ENCODE peak calls at places on chromosomes 11 and 22, in seven cellular contexts. D is prostate gland, T is fibroblast of mammary gland, R is WERI-Rb-1, N is left ventricle myocardium inferior, U is tibial nerve, G is IMR-90. W is an unnamed sample.

GRCh38 chr22:48753381-48753730 is 1074.3 kb downstream of the BRD1 start:
- DNase-seq in U (no peak), D (peak; percentile 2), G (no peak), R (no peak), T (no peak), N (no peak), W (no peak)

GRCh38 chr22:19797631-19798319 is 37.2 kb downstream of the TBX1 start:
- DNase-seq in T (no peak), G (no peak), D (no peak), U (no peak), N (no peak), R (no peak), W (no peak)

GRCh38 chr11:126485021-126485781 is 129.7 kb downstream of the ST3GAL4 start:
- DNase-seq in G (peak; percentile 81), N (no peak), D (no peak), T (peak; percentile 49), U (no peak), R (no peak), W (peak; percentile 49)

GRCh38 chr22:48444320-48445112 is 1383.2 kb downstream of the BRD1 start:
- DNase-seq in N (no peak), R (no peak), T (no peak), D (no peak), U (no peak), G (no peak), W (no peak)

GRCh38 chr22:50641696-50642607 is 14.0 kb upstream of the ARSA start:
- DNase-seq in U (no peak), T (peak; percentile 29), D (no peak), G (peak; percentile 32), N (no peak), R (no peak), W (peak; percentile 74)

GRCh38 chr11:126423154-126423553 is 67.7 kb downstream of the ST3GAL4 start:
- DNase-seq in N (no peak), D (no peak), U (no peak), T (no peak), G (no peak), R (no peak), W (no peak)

GRCh38 chr22:30754521-30754920 is 59.8 kb downstream of the OSBP2 start:
- DNase-seq in N (no peak), T (no peak), G (no peak), R (no peak), U (no peak), D (no peak), W (no peak)

GRCh38 chr11:73314121-73314948 is 6.3 kb downstream of the ARHGEF17 start:
- DNase-seq in D (no peak), G (peak; percentile 72), N (peak; percentile 49), R (no peak), T (peak; percentile 43), U (no peak), W (peak; percentile 95)

GRCh38 chr11:19879309-19880087 is 166.9 kb downstream of the NAV2 start:
- DNase-seq in N (peak; percentile 39), D (peak; percentile 84), T (no peak), G (no peak), R (no peak), U (no peak), W (no peak)

GRCh38 chr22:22245256-22245909 is 797 bp downstream of the VPREB1 start:
- DNase-seq in D (no peak), U (no peak), N (no peak), G (no peak), T (no peak), R (no peak), W (no peak)

GRCh38 chr11:66151273-66151672 is 81.2 kb downstream of the PACS1 start:
- DNase-seq in D (no peak), G (no peak), R (peak; percentile 61), T (no peak), N (no peak), U (no peak), W (peak; percentile 30)

GRCh38 chr11:69909561-69910518 is 90.6 kb upstream of the FGF3 start:
- DNase-seq in G (no peak), U (no peak), R (no peak), N (no peak), T (no peak), D (no peak), W (peak; percentile 46)
- TF ChIP-seq CTCF in G (peak; percentile 50), U (peak; percentile 32), R (peak; percentile 81), N (peak; percentile 71), T (peak; percentile 42), D (peak; percentile 48), W (peak; percentile 72)

DNA sequence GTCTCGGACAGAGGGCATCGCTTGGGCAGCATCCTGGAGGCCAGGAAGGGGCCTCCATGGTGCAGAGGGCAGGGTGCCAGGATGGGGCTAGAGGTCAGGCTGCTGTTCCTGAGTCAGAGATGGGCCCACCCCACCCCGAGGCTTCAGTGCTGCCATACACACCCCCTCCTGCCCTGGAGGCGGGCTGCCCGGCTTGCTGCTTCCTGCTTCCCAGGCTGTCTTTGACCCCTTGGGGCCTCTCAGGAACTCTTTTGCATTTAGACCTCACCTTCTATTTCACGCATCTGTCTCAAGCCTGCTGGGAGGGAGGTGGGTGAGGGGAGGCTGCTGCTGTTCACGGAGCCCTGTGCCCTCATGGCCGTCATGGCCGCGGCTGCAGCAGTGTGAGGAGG is 6.6 kb upstream of the GRAMD4 start:
- DNase-seq in G (no peak), N (no peak), U (no peak), R (no peak), T (peak; percentile 19), D (no peak), W (peak; percentile 27)
- H3K4me3 ChIP-seq in G (no peak overlapping the region), N (peak overlapping the region; percentile 25), U (no peak overlapping the region), R (no peak overlapping the region), T (no peak overlapping the region), D (no peak overlapping the region), W (no peak overlapping the region)

GRCh38 chr11:45961841-45962240 is 39.4 kb downstream of the LARGE2 start:
- DNase-seq in U (no peak), G (no peak), R (no peak), D (no peak), N (no peak), T (no peak), W (no peak)

GRCh38 chr11:45959851-45960250 is 37.4 kb downstream of the LARGE2 start:
- DNase-seq in N (no peak), T (peak; percentile 80), D (no peak), G (no peak), R (no peak), U (no peak), W (no peak)

GRCh38 chr11:45960387-45961110 is 38.1 kb downstream of the LARGE2 start:
- DNase-seq in D (no peak), R (no peak), G (no peak), T (peak; percentile 39), N (no peak), U (no peak), W (no peak)

GRCh38 chr11:45967506-45967905 is 45.0 kb downstream of the LARGE2 start:
- DNase-seq in D (no peak), U (no peak), G (no peak), T (no peak), N (no peak), R (no peak), W (no peak)

GRCh38 chr11:45964911-45965389 is 42.5 kb downstream of the LARGE2 start:
- DNase-seq in T (peak; percentile 81), R (peak; percentile 62), U (peak; percentile 59), N (peak; percentile 24), G (peak; percentile 80), D (peak; percentile 44), W (peak; percentile 91)
- TF ChIP-seq CTCF in T (peak; percentile 96), R (peak; percentile 86), U (peak; percentile 89), N (peak; percentile 95), G (peak; percentile 90), D (peak; percentile 93), W (peak; percentile 95)

GRCh38 chr11:57424802-57425564 is 1.9 kb downstream of the SLC43A3 start:
- DNase-seq in U (peak; percentile 82), T (peak; percentile 95), R (peak; percentile 48), D (peak; percentile 16), N (peak; percentile 61), G (peak; percentile 95), W (peak; percentile 97)
- H3K4me3 ChIP-seq in U (no peak overlapping the region), T (peak overlapping the region; percentile 49), R (no peak overlapping the region), D (no peak overlapping the region), N (peak overlapping the region; percentile 72), G (no peak overlapping the region), W (no peak overlapping the region)